ENCODE peak calls at places on chromosome 11, in four cellular contexts. One of them, this sample, is unnamed.

GRCh38 chr11:100837294-100837693 is 150.2 kb downstream of the ARHGAP42 start:
- DNase-seq in tibial artery: no peak
- DNase-seq in tibial nerve: no peak
- DNase-seq in thoracic aorta: no peak
- DNase-seq in this sample: no peak

GRCh38 chr11:23284626-23285025 is 424.4 kb upstream of the CCDC179 start:
- DNase-seq in tibial nerve: no peak
- DNase-seq in thoracic aorta: no peak
- DNase-seq in tibial artery: no peak
- DNase-seq in this sample: no peak

GRCh38 chr11:29184939-29185890 is 831.6 kb downstream of the KCNA4 start:
- DNase-seq in tibial artery: no peak
- DNase-seq in thoracic aorta: no peak
- DNase-seq in tibial nerve: no peak
- DNase-seq in this sample: no peak

GRCh38 chr11:67276821-67277230 is 10.6 kb downstream of the GRK2 start:
- DNase-seq in tibial nerve: no peak
- DNase-seq in tibial artery: peak
- DNase-seq in thoracic aorta: no peak
- DNase-seq in this sample: peak

GRCh38 chr11:102761646-102762238 is 18.7 kb downstream of the MMP10 start:
- DNase-seq in tibial nerve: no peak
- DNase-seq in thoracic aorta: no peak
- DNase-seq in tibial artery: no peak
- DNase-seq in this sample: no peak

GRCh38 chr11:57313071-57313787 is 11.5 kb downstream of the TNKS1BP1 start:
- DNase-seq in tibial artery: no peak
- DNase-seq in thoracic aorta: no peak
- DNase-seq in tibial nerve: no peak
- DNase-seq in this sample: no peak

GRCh38 chr11:122707111-122707510 is 51.6 kb downstream of the UBASH3B start:
- DNase-seq in tibial artery: no peak
- DNase-seq in tibial nerve: no peak
- DNase-seq in thoracic aorta: no peak
- DNase-seq in this sample: no peak

GRCh38 chr11:104525416-104525815 is 361.5 kb upstream of the PDGFD start:
- DNase-seq in thoracic aorta: no peak
- DNase-seq in tibial nerve: no peak
- DNase-seq in tibial artery: no peak
- DNase-seq in this sample: no peak

GRCh38 chr11:18650859-18651557 is 16.9 kb upstream of the SPTY2D1 start:
- DNase-seq in tibial artery: peak
- DNase-seq in tibial nerve: no peak
- DNase-seq in thoracic aorta: no peak
- DNase-seq in this sample: no peak

GRCh38 chr11:111308140-111308539 is 9.8 kb downstream of the POU2AF3 start:
- DNase-seq in thoracic aorta: no peak
- DNase-seq in tibial nerve: no peak
- DNase-seq in tibial artery: no peak
- DNase-seq in this sample: no peak

GRCh38 chr11:13283636-13284035 is 6.0 kb downstream of the BMAL1 start:
- DNase-seq in tibial artery: no peak
- DNase-seq in tibial nerve: no peak
- DNase-seq in thoracic aorta: no peak
- DNase-seq in this sample: no peak

GRCh38 chr11:93939084-93939780 is 81.9 kb upstream of the HEPHL1 start:
- DNase-seq in tibial nerve: no peak
- DNase-seq in tibial artery: no peak
- DNase-seq in thoracic aorta: no peak
- DNase-seq in this sample: no peak

GRCh38 chr11:121321614-121322243 is 29.2 kb downstream of the SC5D start:
- DNase-seq in tibial nerve: no peak
- DNase-seq in tibial artery: peak
- DNase-seq in thoracic aorta: no peak
- DNase-seq in this sample: peak

GRCh38 chr11:2922635-2923034 is 6.6 kb downstream of the PHLDA2 start:
- DNase-seq in tibial artery: no peak
- DNase-seq in tibial nerve: no peak
- DNase-seq in thoracic aorta: no peak
- DNase-seq in this sample: no peak

GRCh38 chr11:36213050-36213840 is 76.0 kb downstream of the COMMD9 start:
- DNase-seq in tibial artery: no peak
- DNase-seq in thoracic aorta: no peak
- DNase-seq in tibial nerve: no peak
- DNase-seq in this sample: no peak

GRCh38 chr11:97729546-97730272 is 1291.0 kb upstream of the CNTN5 start:
- DNase-seq in tibial artery: no peak
- DNase-seq in thoracic aorta: no peak
- DNase-seq in tibial nerve: no peak
- DNase-seq in this sample: no peak

GRCh38 chr11:66725646-66726045 is 3.4 kb downstream of the SPTBN2 start:
- DNase-seq in tibial artery: no peak
- DNase-seq in tibial nerve: no peak
- DNase-seq in thoracic aorta: no peak
- DNase-seq in this sample: no peak

GRCh38 chr11:7060828-7061227 is 28.0 kb upstream of the RBMXL2 start:
- DNase-seq in tibial nerve: no peak
- DNase-seq in thoracic aorta: no peak
- DNase-seq in tibial artery: no peak
- DNase-seq in this sample: no peak

GRCh38 chr11:57205046-57205671 is 23.4 kb downstream of the LRRC55 start:
- DNase-seq in tibial artery: no peak
- DNase-seq in tibial nerve: no peak
- DNase-seq in thoracic aorta: no peak
- DNase-seq in this sample: no peak

GRCh38 chr11:616320-617220 is 820 bp upstream of the IRF7 start:
- DNase-seq in tibial nerve: no peak
- DNase-seq in thoracic aorta: no peak
- DNase-seq in tibial artery: no peak
- DNase-seq in this sample: no peak
- H3K4me3 ChIP-seq in tibial nerve: no peak
- H3K4me3 ChIP-seq in thoracic aorta: peak
- H3K4me3 ChIP-seq in tibial artery: peak
- H3K4me3 ChIP-seq in this sample: peak

GRCh38 chr11:95156916-95157568 is 67.4 kb downstream of the ENDOD1 start:
- DNase-seq in tibial artery: peak
- DNase-seq in thoracic aorta: no peak
- DNase-seq in tibial nerve: no peak
- DNase-seq in this sample: no peak
- H3K27ac ChIP-seq in tibial artery: peak
- H3K27ac ChIP-seq in thoracic aorta: peak
- H3K27ac ChIP-seq in tibial nerve: peak
- H3K27ac ChIP-seq in this sample: no peak

GRCh38 chr11:116215471-116216113 is 557.2 kb downstream of the BUD13 start:
- DNase-seq in thoracic aorta: no peak
- DNase-seq in tibial artery: no peak
- DNase-seq in tibial nerve: no peak
- DNase-seq in this sample: no peak
- TF ChIP-seq CTCF in thoracic aorta: no peak
- TF ChIP-seq CTCF in tibial artery: no peak
- TF ChIP-seq CTCF in tibial nerve: no peak
- TF ChIP-seq CTCF in this sample: no peak

GRCh38 chr11:83206221-83206620 is 12.7 kb downstream of the ANKRD42 start:
- DNase-seq in tibial artery: no peak
- DNase-seq in thoracic aorta: no peak
- DNase-seq in tibial nerve: no peak
- DNase-seq in this sample: no peak
- H3K4me3 ChIP-seq in tibial artery: no peak
- H3K4me3 ChIP-seq in thoracic aorta: no peak
- H3K4me3 ChIP-seq in tibial nerve: no peak
- H3K4me3 ChIP-seq in this sample: no peak